ENCODE peak calls at places on chromosomes 13 and 19, in six cellular contexts. G is AG09309, L is left ventricle myocardium inferior, M is Peyer's patch, F is BJ, Q is hepatocyte. H is an unnamed sample.

GRCh38 chr13:72062566-72062965 is 195.6 kb upstream of the DACH1 start:
- DNase-seq in F (no peak), Q (no peak), L (peak), G (no peak), M (no peak), H (no peak)

GRCh38 chr19:1853295-1854031 is 5.2 kb upstream of the REXO1 start:
- DNase-seq in Q (peak), G (no peak), F (no peak), L (peak), M (peak), H (no peak)

GRCh38 chr13:73833331-73834070 is 300.7 kb downstream of the KLF12 start:
- DNase-seq in Q (no peak), G (no peak), F (no peak), L (no peak), M (no peak), H (no peak)

GRCh38 chr13:23778007-23778687 is 111.1 kb downstream of the MIPEP start:
- DNase-seq in G (no peak), M (no peak), F (no peak), Q (no peak), L (no peak), H (no peak)

GRCh38 chr13:114268344-114269280 is 12.8 kb upstream of the UPF3A start:
- DNase-seq in F (no peak), L (no peak), G (no peak), M (no peak), Q (no peak), H (no peak)

GRCh38 chr19:49335071-49335783 is at the start of gene CD37:
- DNase-seq in F (no peak), L (no peak), G (no peak), M (peak), Q (no peak), H (no peak)

GRCh38 chr13:108932206-108932605 is 302.8 kb downstream of the MYO16 start:
- DNase-seq in L (no peak), Q (no peak), G (no peak), M (no peak), F (no peak), H (no peak)

GRCh38 chr13:113813749-113814434 is 50.0 kb downstream of the GAS6 start:
- DNase-seq in F (no peak), L (no peak), M (no peak), Q (no peak), G (no peak), H (no peak)

GRCh38 chr19:16069813-16070365 is 6.4 kb upstream of the TPM4 start:
- DNase-seq in F (no peak), M (no peak), G (no peak), L (no peak), Q (no peak), H (no peak)

GRCh38 chr19:7595466-7596133 is at the start of gene CAMSAP3:
- DNase-seq in M (peak), F (peak), G (no peak), Q (peak), L (no peak), H (no peak)

GRCh38 chr19:7598180-7598579 is 2.5 kb downstream of the CAMSAP3 start:
- DNase-seq in Q (no peak), M (no peak), G (no peak), F (no peak), L (no peak), H (no peak)

GRCh38 chr19:7600721-7601120 is 5.1 kb downstream of the CAMSAP3 start:
- DNase-seq in Q (no peak), M (no peak), L (no peak), G (no peak), F (no peak), H (no peak)

GRCh38 chr19:7597689-7598088 is 2.0 kb downstream of the CAMSAP3 start:
- DNase-seq in G (no peak), F (no peak), Q (peak), L (no peak), M (no peak), H (no peak)

GRCh38 chr19:7596191-7596937 is 701 bp downstream of the CAMSAP3 start:
- DNase-seq in Q (peak), M (no peak), L (no peak), F (no peak), G (no peak), H (no peak)
- TF ChIP-seq CTCF in Q (no peak), M (no peak), L (no peak), F (no peak), G (no peak), H (peak)

DNA sequence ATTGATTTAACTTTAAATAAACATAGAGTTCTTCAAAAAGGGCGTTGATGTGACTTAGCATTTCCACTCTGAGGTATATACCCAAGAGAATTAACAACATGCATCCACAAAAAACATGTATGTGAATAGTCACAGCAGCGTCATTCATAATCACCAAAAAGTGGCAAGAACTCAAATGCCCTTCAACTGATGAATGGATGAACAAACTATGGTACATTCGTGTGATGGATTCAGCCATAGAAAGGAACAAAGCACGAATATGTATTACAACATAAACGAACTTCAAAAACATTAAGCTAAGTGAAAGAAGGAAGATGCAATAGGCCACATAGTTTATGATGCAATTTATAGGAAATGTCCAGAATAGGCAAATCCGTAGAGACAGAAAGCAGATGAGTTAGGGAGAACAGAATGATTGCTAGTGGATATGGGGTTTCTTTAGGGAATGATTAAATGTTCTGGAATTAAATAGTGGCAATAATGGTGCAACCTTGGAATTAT is 72.3 kb upstream of the UQCRFS1 start:
- DNase-seq in L (no peak), Q (no peak), F (no peak), M (no peak), G (no peak), H (no peak)
- H3K4me3 ChIP-seq in L (no peak), Q (no peak), F (no peak), M (no peak), G (no peak), H (no peak)

GRCh38 chr13:102658678-102659077 is 36.2 kb downstream of the METTL21C start:
- DNase-seq in L (no peak), Q (no peak), G (no peak), M (no peak), F (no peak), H (no peak)
- TF ChIP-seq CTCF in L (no peak), Q (no peak), G (no peak), M (no peak), F (no peak), H (no peak)

DNA sequence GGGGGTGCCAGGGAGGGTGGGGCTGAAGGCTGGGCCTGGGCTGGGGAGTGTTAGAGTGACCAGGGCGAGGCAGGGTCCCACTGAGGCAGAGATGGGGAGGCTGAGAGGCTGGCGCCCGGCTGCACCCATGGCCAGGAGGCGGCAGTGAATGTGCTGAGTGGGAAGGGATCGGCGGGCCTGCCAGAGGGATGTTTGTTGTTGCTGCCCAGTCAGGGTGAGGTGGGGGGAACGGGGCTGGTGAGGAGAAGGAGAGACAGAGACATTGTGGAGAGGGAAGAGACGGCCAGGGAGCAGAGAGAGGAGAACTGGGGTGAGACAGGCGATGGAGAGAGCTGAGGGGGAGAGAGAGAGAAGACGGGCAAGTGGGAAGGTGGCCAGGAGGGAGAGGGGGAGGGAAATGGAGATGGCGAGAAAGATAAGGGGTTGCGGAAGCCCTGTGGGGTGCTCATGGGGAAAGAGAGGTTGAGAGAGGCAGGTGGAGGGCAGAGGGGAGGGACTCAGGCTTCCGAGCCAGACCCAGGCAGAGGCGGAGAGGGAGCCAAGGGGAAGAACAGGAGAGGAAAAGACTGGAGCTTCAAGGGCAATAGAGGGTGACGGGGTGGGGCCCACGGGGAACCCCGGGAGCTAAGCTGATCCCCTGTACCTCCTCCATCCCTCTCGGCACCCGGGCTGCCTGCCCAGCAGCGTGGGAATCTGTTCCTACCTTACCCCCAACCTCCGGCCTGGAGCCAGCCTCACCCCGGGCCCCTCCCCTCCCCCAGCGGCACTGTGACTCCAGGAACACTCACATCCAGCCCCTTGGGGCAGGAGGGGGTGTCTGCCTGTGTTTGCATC is 690 bp upstream of the B3GNT8 start:
- DNase-seq in Q (peak), L (peak), F (no peak), G (no peak), M (peak), H (no peak)
- H3K4me3 ChIP-seq in Q (peak), L (peak), F (peak), G (peak), M (peak), H (peak)

DNA sequence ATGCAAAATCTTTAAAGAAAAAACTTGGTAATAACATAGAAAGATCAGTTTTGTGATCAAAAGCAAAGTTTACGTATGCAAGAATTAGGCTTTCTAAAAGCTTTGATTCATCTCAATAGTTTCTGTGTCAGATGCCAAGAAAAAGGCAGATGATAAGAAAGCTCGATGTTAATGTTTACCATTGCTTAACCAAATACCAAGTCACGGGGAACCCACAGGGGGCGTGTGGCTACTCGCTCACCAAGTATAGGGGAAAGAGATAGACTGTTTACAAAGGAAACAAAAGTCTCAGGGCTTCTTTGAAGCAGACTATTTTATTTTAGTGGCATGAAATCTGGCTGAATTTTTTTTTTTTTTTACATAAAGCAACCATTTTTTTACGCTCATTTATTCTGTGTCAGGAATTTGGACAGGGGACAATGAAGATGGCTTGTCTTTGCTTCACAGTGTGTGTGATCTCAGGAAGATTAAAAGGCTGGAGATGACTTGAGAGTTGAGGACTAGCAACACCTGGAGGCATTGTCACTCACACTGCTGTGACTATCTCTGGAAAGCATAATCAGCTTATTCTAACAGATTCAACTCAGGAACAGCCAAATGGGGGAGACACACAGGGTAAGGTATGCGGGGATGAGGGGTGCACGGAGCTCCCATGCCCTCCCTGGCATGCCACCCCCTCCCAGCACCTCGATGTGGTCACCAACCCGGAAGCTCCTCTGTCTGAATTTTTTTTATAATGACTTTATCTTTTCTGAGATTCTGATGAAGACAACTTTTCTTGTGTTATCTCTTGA is 24.9 kb downstream of the RCBTB1 start:
- DNase-seq in M (no peak), F (no peak), L (no peak), G (no peak), Q (peak), H (peak)
- TF ChIP-seq CTCF in M (peak), F (peak), L (peak), G (peak), Q (peak), H (peak)

DNA sequence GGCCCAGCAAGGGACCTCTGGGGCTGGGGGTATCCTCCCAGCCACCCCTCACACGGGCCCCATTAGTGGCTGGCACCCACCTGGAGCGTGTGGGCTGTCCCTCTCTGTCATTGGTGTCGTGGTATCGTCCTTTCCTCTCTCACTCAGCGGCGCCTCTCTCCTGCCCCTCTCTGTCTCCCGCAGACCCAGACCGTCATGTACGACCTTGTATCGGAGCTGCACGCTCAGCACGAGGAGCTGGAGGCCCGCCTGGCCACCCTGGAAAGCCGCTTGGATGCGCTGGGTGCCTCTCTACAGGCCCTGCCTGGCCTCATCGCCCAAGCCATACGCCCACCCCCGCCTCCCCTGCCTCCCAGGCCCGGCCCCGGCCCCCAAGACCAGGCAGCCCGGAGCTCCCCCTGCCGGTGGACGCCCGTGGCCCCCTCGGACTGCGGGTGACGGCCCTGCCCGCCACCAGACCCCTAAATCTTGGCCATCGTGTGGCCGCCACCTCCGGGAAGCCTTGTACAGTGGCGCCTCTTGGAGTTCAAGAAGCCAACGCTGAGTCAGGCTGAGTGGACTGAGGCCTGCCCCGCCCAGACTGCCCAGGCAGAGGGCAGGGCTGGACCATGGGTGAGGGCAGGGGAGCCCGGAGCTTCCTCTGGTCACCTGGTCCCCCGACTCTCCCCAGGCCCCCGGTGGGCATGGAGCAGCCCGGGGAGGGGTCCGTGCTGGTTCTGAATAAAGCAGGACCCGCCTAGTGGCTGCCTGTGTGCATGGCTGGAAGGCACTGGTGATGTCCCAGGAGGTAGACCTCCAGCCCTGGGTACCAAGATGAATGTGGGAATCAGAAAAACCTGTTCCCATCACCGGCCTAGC is 9.8 kb upstream of the ARRDC2 start:
- DNase-seq in Q (peak), M (peak), G (no peak), F (no peak), L (no peak), H (no peak)
- H3K4me3 ChIP-seq in Q (no peak), M (no peak), G (no peak), F (no peak), L (no peak), H (no peak)

H was measured in epithelial cell of proximal tubule.